ENCODE peak calls at places on chromosome 1, in five cellular contexts. S is fibroblast of lung, T is ovary, Z is coronary artery, M is SJCRH30. Y is an unnamed sample.

GRCh38 chr1:150562384-150563339 is 13.5 kb downstream of the ADAMTSL4 start:
- DNase-seq in S (no peak), T (peak), Z (peak), M (peak), Y (no peak)

GRCh38 chr1:21680381-21680780 is 11.2 kb upstream of the RAP1GAP start:
- DNase-seq in S (no peak), T (no peak), Z (no peak), M (no peak), Y (no peak)

GRCh38 chr1:217527151-217527550 is 103.7 kb downstream of the GPATCH2 start:
- DNase-seq in S (no peak), T (no peak), Z (no peak), M (no peak), Y (no peak)

GRCh38 chr1:233295775-233296322 is 324 bp upstream of the PCNX2 start:
- DNase-seq in S (no peak), T (no peak), Z (no peak), M (no peak), Y (no peak)

GRCh38 chr1:77683836-77684148 is 1.3 kb upstream of the ZZZ3 start:
- DNase-seq in S (no peak), T (no peak), Z (no peak), M (no peak), Y (no peak)

GRCh38 chr1:207004931-207005830 is 27.4 kb downstream of the C1orf116 start:
- DNase-seq in S (peak), T (no peak), Z (no peak), M (peak), Y (no peak)

GRCh38 chr1:8651236-8651890 is 166.1 kb downstream of the RERE start:
- DNase-seq in S (no peak), T (no peak), Z (no peak), M (peak), Y (no peak)

GRCh38 chr1:149845416-149845815 is 54.0 kb upstream of the BOLA1 start:
- DNase-seq in S (peak), T (no peak), Z (no peak), M (no peak), Y (no peak)

GRCh38 chr1:226563666-226564065 is 15.1 kb downstream of the STUM start:
- DNase-seq in S (no peak), T (no peak), Z (no peak), M (no peak), Y (no peak)

GRCh38 chr1:174877208-174877673 is 122.5 kb upstream of the CACYBP start:
- DNase-seq in S (no peak), T (peak), Z (no peak), M (peak), Y (peak)

GRCh38 chr1:35931424-35932157 is 686 bp downstream of the AGO3 start:
- DNase-seq in S (no peak), T (peak), Z (no peak), M (no peak), Y (no peak)

GRCh38 chr1:243917177-243917862 is 67.3 kb upstream of the AKT3 start:
- DNase-seq in S (peak), T (peak), Z (no peak), M (peak), Y (peak)

GRCh38 chr1:204128964-204129896 is 22.6 kb downstream of the ETNK2 start:
- DNase-seq in S (peak), T (peak), Z (peak), M (peak), Y (peak)

GRCh38 chr1:204130178-204130577 is 21.7 kb downstream of the ETNK2 start:
- DNase-seq in S (no peak), T (peak), Z (no peak), M (no peak), Y (no peak)

GRCh38 chr1:204131978-204132377 is 19.9 kb downstream of the ETNK2 start:
- DNase-seq in S (no peak), T (no peak), Z (no peak), M (no peak), Y (no peak)

GRCh38 chr1:204132718-204133117 is 19.1 kb downstream of the ETNK2 start:
- DNase-seq in S (no peak), T (no peak), Z (no peak), M (no peak), Y (no peak)

GRCh38 chr1:204130989-204131892 is 20.6 kb downstream of the ETNK2 start:
- DNase-seq in S (peak), T (peak), Z (no peak), M (no peak), Y (no peak)
- H3K27ac ChIP-seq in S (peak), T (peak), Z (no peak), M (no peak), Y (no peak)

GRCh38 chr1:1143636-1144035 is 27.7 kb upstream of the C1orf159 start:
- DNase-seq in S (no peak), T (no peak), Z (no peak), M (no peak), Y (no peak)

GRCh38 chr1:1144843-1145546 is 28.7 kb upstream of the TTLL10 start:
- DNase-seq in S (no peak), T (no peak), Z (no peak), M (peak), Y (no peak)

GRCh38 chr1:1145547-1145914 is 28.1 kb upstream of the TTLL10 start:
- DNase-seq in S (no peak), T (no peak), Z (no peak), M (no peak), Y (no peak)

GRCh38 chr1:1142844-1143243 is 27.0 kb upstream of the C1orf159 start:
- DNase-seq in S (no peak), T (no peak), Z (no peak), M (no peak), Y (no peak)

DNA sequence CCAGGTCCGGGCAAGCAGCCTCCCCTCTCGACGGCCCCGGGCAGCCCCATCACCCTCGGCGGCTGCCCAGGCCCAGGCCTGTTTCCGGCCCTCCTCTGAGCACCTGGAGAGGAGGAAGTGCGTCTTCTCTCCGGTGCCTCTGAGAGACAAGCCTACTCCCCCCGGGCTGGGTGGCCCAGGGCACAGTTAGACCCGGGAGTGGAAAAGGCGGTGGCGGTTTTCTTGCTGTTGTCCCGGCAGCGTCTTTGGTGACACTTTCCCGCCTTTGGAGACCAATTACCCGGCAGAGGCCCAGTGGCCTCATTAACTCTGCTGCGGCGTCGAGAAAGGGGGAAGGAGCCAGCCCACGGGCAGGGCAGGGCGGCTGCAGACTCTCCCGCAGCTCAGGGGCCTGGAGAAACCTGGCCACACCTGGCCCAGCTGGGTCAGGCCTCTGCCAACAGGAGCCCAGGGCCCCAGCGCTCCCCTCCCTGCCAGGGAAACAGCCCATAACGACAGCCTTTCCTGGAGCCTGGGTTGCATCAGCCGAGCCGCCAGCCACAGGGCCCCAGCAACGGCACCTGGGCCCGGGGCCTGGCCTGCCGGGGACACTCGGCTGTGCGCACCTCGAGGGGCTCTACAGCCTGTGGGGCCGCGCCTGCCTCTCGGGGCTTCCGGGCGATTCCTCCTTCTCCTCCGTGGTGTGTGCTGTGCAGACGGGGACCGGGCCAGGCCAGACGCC is 28.4 kb upstream of the C1orf159 start:
- DNase-seq in S (no peak), T (no peak), Z (no peak), M (peak), Y (no peak)
- H3K4me3 ChIP-seq in S (no peak), T (no peak), Z (no peak), M (peak), Y (no peak)

GRCh38 chr1:15283500-15283899 is 36.5 kb downstream of the FHAD1 start:
- DNase-seq in S (no peak), T (no peak), Z (no peak), M (no peak), Y (no peak)

GRCh38 chr1:15280416-15280815 is 33.4 kb downstream of the FHAD1 start:
- DNase-seq in S (no peak), T (no peak), Z (no peak), M (no peak), Y (no peak)

GRCh38 chr1:15279576-15280230 is 32.7 kb downstream of the FHAD1 start:
- DNase-seq in S (no peak), T (no peak), Z (no peak), M (no peak), Y (no peak)

GRCh38 chr1:15282038-15282437 is 35.0 kb downstream of the FHAD1 start:
- DNase-seq in S (no peak), T (no peak), Z (no peak), M (no peak), Y (no peak)

DNA sequence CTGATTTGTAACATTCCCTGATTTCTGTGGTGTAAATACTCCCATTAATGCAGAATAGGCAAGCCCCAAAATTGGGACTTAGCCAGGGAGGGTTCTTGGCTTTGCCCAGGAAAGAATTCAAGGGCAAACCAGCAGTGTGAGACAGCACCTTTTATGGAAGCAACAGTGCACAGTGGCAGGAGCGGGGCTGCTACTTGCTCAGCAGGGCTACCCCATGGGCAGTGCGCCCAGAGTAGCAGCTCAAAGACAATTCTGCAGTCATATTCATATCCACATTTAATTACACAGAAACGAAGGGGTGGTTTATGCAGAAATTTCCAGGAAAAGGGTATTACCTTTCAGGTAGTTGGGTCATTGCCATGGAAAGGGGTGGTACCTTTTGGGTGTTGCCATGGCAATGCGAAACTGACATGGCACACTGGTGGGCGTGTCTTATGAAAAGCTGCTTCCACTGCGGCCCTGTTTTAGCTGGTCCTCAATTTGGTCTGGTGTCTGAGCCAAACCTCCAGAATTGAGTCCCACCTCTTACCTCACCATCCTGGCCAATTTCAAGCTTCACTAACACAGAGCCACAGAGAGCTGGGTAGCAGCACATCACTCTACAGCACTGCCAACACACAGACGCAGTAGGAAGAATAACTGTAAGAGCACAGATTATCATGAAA is 35.9 kb downstream of the FHAD1 start:
- DNase-seq in S (no peak), T (no peak), Z (no peak), M (no peak), Y (no peak)
- H3K27ac ChIP-seq in S (no peak), T (no peak), Z (no peak), M (no peak), Y (no peak)

DNA sequence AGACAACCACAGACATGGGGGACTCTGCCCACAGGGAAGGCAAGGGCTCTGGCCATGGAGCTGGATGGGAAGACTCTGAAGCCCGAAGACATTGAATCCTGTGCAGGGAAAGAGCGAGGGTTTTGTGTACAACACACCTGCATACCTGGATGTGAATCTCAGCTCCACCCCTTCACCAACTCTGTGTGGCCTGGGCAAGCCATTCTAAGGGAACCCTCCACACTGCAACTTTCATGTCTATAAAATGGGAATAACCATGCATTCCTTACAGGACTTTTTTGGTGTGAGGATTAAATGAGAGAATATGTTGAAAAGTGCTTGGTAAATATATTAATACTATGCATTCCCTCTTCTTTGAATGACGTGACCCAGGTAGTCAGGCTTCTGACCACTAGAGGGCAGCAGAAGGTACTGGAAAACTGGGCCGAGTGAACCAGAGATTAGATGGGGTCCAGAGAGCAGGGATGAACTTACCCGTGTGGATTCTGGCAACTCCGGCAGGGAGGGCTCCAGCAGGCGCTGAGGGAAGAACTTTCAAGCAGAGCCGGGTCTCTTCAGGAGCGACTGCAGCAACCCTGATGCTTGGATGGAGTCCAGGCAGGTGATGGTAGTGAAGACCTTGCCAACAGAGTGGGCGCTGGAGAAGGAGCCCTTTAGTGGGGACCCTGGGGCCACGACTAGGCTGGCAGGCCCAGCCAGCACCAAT is 908 bp upstream of the ELF3 start:
- DNase-seq in S (peak), T (peak), Z (no peak), M (peak), Y (peak)
- H3K4me3 ChIP-seq in S (no peak), T (no peak), Z (no peak), M (no peak), Y (no peak)

GRCh38 chr1:208232639-208233038 is 11.5 kb downstream of the PLXNA2 start:
- DNase-seq in S (no peak), T (no peak), Z (no peak), M (no peak), Y (no peak)
- H3K27ac ChIP-seq in S (no peak), T (no peak), Z (peak), M (peak), Y (no peak)

DNA sequence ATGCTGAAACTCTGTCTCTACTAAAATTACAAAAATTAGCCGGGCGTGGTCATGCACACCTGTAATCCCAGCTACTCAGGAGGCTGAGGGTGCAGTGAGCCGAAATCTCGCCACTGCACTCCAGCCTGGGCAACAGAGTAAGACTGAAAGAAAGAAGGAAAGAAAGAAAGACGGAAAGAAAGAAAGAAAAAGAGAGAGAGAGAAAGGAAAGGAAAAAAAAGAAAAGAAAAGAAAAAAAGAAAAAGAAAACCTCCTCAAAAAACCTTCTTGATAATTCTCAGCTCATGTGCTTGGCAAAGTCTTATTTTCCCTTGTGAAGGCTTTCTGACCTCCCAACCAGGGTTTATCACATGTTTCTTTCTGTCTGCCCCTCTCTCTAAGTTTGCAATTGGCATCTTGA is 7.3 kb downstream of the NID1 start:
- DNase-seq in S (no peak), T (no peak), Z (no peak), M (no peak), Y (no peak)
- H3K4me3 ChIP-seq in S (no peak), T (peak), Z (peak), M (no peak), Y (no peak)

GRCh38 chr1:222798975-222799374 is 15.9 kb upstream of the DISP1 start:
- DNase-seq in S (no peak), T (no peak), Z (no peak), M (no peak), Y (no peak)

GRCh38 chr1:222794656-222795474 is 20.0 kb upstream of the DISP1 start:
- DNase-seq in S (no peak), T (no peak), Z (no peak), M (peak), Y (no peak)

GRCh38 chr1:222801067-222801466 is 13.8 kb upstream of the DISP1 start:
- DNase-seq in S (no peak), T (no peak), Z (no peak), M (no peak), Y (no peak)

GRCh38 chr1:222792744-222793143 is 22.1 kb upstream of the DISP1 start:
- DNase-seq in S (peak), T (no peak), Z (no peak), M (no peak), Y (no peak)

DNA sequence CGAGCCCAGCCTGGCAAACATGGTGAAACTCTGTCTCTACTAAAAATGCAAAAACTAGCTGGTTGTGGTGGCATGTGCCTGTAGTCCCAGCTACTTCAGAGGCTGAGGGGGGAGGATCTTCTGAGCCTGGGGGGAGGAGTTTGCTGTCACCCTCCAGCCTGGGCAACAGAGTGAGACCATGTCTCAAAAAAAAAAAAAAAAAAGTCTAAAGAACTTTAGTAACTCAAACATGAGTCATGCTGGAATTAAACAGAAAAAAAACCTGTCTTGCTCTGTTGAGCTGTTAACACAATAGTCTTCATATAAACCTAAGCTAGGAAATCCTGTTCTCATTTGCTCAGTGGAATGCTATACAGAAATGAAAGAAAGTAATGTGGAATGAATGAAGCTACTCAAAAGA is 16.7 kb upstream of the DISP1 start:
- DNase-seq in S (peak), T (no peak), Z (no peak), M (peak), Y (no peak)
- H3K27ac ChIP-seq in S (no peak), T (no peak), Z (no peak), M (no peak), Y (no peak)